ENCODE peak calls at places on chromosomes 5 and 9, in five cellular contexts. Q is coronary artery, N is endothelial cell, D is fibroblast of the conjunctiva, W is cardiac muscle cell. K is an unnamed sample.

GRCh38 chr9:76586555-76587314 is 127.8 kb downstream of the GCNT1 start:
- DNase-seq in Q (no peak), N (no peak), D (no peak), W (no peak), K (no peak)

GRCh38 chr5:157747766-157748700 is 4.5 kb downstream of the LSM11 start:
- DNase-seq in Q (no peak), N (no peak), D (no peak), W (no peak), K (no peak)

GRCh38 chr5:159041754-159042153 is 58.0 kb downstream of the EBF1 start:
- DNase-seq in Q (no peak), N (no peak), D (no peak), W (no peak), K (no peak)

GRCh38 chr5:174990909-174991308 is 266.5 kb downstream of the MSX2 start:
- DNase-seq in Q (no peak), N (no peak), D (no peak), W (no peak), K (no peak)

GRCh38 chr9:91421987-91422765 is 1.5 kb downstream of the NFIL3 start:
- DNase-seq in Q (peak; percentile 74), N (no peak), D (no peak), W (peak; percentile 64), K (no peak)

GRCh38 chr5:159049844-159050318 is 49.8 kb downstream of the EBF1 start:
- DNase-seq in Q (no peak), N (no peak), D (peak; percentile 62), W (no peak), K (no peak)

GRCh38 chr5:140548791-140549190 is 1.3 kb downstream of the EIF4EBP3 start:
- DNase-seq in Q (no peak), N (no peak), D (no peak), W (no peak), K (no peak)

GRCh38 chr5:128135286-128135685 is 51.7 kb downstream of the SLC12A2 start:
- DNase-seq in Q (no peak), N (no peak), D (no peak), W (no peak), K (no peak)

GRCh38 chr5:2751592-2752021 is at the start of gene IRX2:
- DNase-seq in Q (peak; percentile 78), N (peak; percentile 64), D (peak; percentile 92), W (peak; percentile 98), K (no peak)

GRCh38 chr5:158471179-158471924 is 612.4 kb upstream of the CLINT1 start:
- DNase-seq in Q (no peak), N (no peak), D (no peak), W (no peak), K (no peak)

GRCh38 chr9:5499889-5500398 is 10.4 kb upstream of the PDCD1LG2 start:
- DNase-seq in Q (no peak), N (peak; percentile 25), D (no peak), W (no peak), K (no peak)

GRCh38 chr9:20683351-20684034 is 566 bp upstream of the FOCAD start:
- DNase-seq in Q (peak; percentile 86), N (no peak), D (peak; percentile 59), W (peak; percentile 1), K (no peak)

K was measured in mesenteric fat pad.